ENCODE peak calls at places on chromosome 7, in eight cellular contexts. I is ascending aorta; G is sigmoid colon; Z is CD4-positive, alpha-beta T cell; K is PC-3; N is heart left ventricle; H is glutamatergic neuron; B is RWPE1. C is an unnamed sample.

GRCh38 chr7:94174956-94175355 is 170.8 kb upstream of the BET1 start:
- DNase-seq in I (no peak), G (no peak), Z (no peak), K (no peak), N (no peak), H (no peak), B (no peak), C (no peak)

GRCh38 chr7:37713613-37714012 is 30.0 kb downstream of the GPR141 start:
- DNase-seq in I (no peak), G (no peak), Z (no peak), K (no peak), N (no peak), H (no peak), B (no peak), C (no peak)

GRCh38 chr7:104252409-104253134 is 44.8 kb upstream of the ORC5 start:
- DNase-seq in I (no peak), G (no peak), Z (no peak), K (peak; percentile 25), N (no peak), H (no peak), B (no peak), C (no peak)

GRCh38 chr7:150941983-150942590 is 36.0 kb downstream of the KCNH2 start:
- DNase-seq in I (peak; percentile 56), G (peak; percentile 83), Z (peak; percentile 53), K (peak; percentile 4), N (no peak), H (no peak), B (no peak), C (peak; percentile 89)

GRCh38 chr7:79652619-79653018 is 199.2 kb upstream of the MAGI2 start:
- DNase-seq in I (no peak), G (no peak), Z (no peak), K (no peak), N (no peak), H (no peak), B (no peak), C (no peak)

GRCh38 chr7:46900312-46901263 is 681.3 kb downstream of the TNS3 start:
- DNase-seq in I (no peak), G (no peak), Z (no peak), K (peak; percentile 3), N (no peak), H (no peak), B (no peak), C (no peak)

GRCh38 chr7:75866129-75866496 is 12.7 kb upstream of the RHBDD2 start:
- DNase-seq in I (no peak), G (no peak), Z (no peak), K (no peak), N (no peak), H (no peak), B (no peak), C (no peak)

GRCh38 chr7:71377062-71377461 is 245.1 kb downstream of the GALNT17 start:
- DNase-seq in I (no peak), G (no peak), Z (no peak), K (no peak), N (no peak), H (no peak), B (no peak), C (no peak)

GRCh38 chr7:43764039-43764789 is 5.7 kb downstream of the BLVRA start:
- DNase-seq in I (peak; percentile 73), G (peak; percentile 77), Z (peak; percentile 16), K (peak; percentile 57), N (no peak), H (no peak), B (peak; percentile 56), C (no peak)

GRCh38 chr7:128453836-128454804 is 1.6 kb upstream of the HILPDA start:
- DNase-seq in I (peak; percentile 94), G (peak; percentile 97), Z (no peak), K (no peak), N (peak; percentile 91), H (peak; percentile 71), B (no peak), C (no peak)

GRCh38 chr7:17362439-17363095 is 64.1 kb downstream of the AHR start:
- DNase-seq in I (no peak), G (no peak), Z (no peak), K (no peak), N (no peak), H (no peak), B (no peak), C (no peak)

GRCh38 chr7:90955641-90956207 is 308.5 kb upstream of the FZD1 start:
- DNase-seq in I (no peak), G (no peak), Z (no peak), K (no peak), N (no peak), H (no peak), B (no peak), C (no peak)

GRCh38 chr7:90958669-90959068 is 305.6 kb upstream of the FZD1 start:
- DNase-seq in I (no peak), G (no peak), Z (no peak), K (no peak), N (no peak), H (no peak), B (no peak), C (no peak)

GRCh38 chr7:90952649-90952991 is 311.6 kb upstream of the FZD1 start:
- DNase-seq in I (no peak), G (no peak), Z (no peak), K (no peak), N (no peak), H (no peak), B (no peak), C (no peak)

GRCh38 chr7:90961037-90961725 is 303.1 kb upstream of the FZD1 start:
- DNase-seq in I (no peak), G (no peak), Z (no peak), K (peak; percentile 13), N (no peak), H (no peak), B (no peak), C (no peak)

GRCh38 chr7:90957883-90958282 is 306.4 kb upstream of the FZD1 start:
- DNase-seq in I (no peak), G (no peak), Z (no peak), K (no peak), N (no peak), H (no peak), B (no peak), C (no peak)
- TF ChIP-seq CTCF in I (no peak), G (no peak), Z (no peak), K (no peak), N (no peak), H (no peak), B (no peak), C (no peak)

GRCh38 chr7:152030561-152030960 is 5.1 kb downstream of the GALNT11 start:
- DNase-seq in I (no peak), G (no peak), Z (no peak), K (no peak), N (no peak), H (no peak), B (no peak), C (no peak)

GRCh38 chr7:152025077-152025936 is at the start of gene GALNT11:
- DNase-seq in I (peak; percentile 92), G (peak; percentile 93), Z (peak; percentile 78), K (peak; percentile 78), N (peak; percentile 94), H (peak; percentile 90), B (peak; percentile 73), C (peak; percentile 90)

GRCh38 chr7:152025937-152026890 is 740 bp downstream of the GALNT11 start:
- DNase-seq in I (no peak), G (no peak), Z (no peak), K (no peak), N (no peak), H (no peak), B (no peak), C (no peak)
- TF ChIP-seq CTCF in I (no peak), G (peak; percentile 10), Z (no peak), K (no peak), N (no peak), H (peak; percentile 15), B (no peak), C (peak; percentile 66)

GRCh38 chr7:80835251-80835650 is 83.6 kb downstream of the SEMA3C start:
- DNase-seq in I (no peak), G (no peak), Z (no peak), K (no peak), N (no peak), H (no peak), B (no peak), C (no peak)
- TF ChIP-seq CTCF in I (no peak), G (no peak), Z (no peak), K (no peak), N (no peak), H (no peak), B (no peak), C (no peak)

DNA sequence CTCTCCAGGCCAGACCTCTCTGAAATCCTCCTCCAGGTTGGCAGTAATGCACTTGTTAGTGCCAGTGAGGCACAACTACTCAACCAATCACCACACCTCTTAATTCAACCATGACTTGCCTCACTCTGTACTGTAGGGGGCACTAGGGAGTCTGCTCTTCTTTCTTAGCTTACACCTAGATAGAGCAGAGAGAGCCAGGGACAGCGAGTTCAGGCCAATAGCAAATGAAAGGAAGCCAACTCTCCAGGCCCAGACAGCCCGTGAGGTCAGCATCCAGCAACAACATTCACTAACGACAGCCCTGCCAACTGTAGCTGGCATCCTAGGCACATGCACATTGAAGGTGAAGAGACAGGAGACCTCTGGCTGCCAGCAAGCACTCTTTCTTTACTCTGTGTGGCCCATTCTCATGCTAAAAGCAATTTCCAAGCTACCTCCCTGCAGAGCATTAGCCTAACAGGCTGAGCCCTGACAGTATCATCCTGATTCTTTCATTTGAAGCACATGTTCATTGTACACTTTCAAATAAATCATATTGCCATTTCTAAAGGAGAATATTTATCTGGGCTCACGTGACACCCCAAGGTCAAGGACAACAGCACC is 136.3 kb downstream of the DPY19L1 start:
- DNase-seq in I (no peak), G (no peak), Z (no peak), K (no peak), N (no peak), H (no peak), B (no peak), C (no peak)
- TF ChIP-seq CTCF in I (no peak), G (no peak), Z (no peak), K (peak; percentile 39), N (peak; percentile 33), H (peak; percentile 30), B (no peak), C (peak; percentile 34)

GRCh38 chr7:22256702-22257101 is 100.3 kb downstream of the RAPGEF5 start:
- DNase-seq in I (no peak), G (no peak), Z (no peak), K (no peak), N (no peak), H (no peak), B (no peak), C (no peak)
- TF ChIP-seq CTCF in I (no peak), G (no peak), Z (no peak), K (peak; percentile 15), N (no peak), H (peak; percentile 25), B (no peak), C (peak; percentile 40)

DNA sequence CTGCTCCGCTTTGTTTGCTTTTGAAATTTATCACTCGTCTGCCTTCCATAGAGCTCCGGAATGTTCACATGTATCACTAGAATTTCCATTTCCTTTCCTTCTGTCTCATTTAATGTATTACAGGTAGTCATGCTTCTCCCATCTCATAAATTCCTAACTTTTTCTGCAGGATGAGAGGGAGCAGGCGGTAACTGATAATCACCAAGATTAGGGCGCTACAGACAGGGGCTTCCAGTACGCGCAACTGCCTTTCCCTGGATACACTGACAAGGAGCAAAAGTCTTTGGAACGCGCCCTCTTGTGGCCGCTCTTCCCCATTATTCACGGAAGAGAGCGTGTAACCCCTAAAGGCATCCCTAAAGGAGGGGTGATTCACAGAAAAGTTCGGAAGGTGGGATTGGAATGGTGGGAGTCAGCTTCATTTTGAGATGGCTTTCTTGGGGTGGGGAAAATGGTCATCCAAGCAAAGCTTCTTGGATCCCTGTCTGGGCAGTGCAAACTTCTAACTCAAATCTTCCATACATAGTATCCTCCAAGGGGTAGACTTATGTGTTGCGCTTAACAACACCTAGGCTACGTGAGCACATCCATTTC is 6.5 kb downstream of the INHBA start:
- DNase-seq in I (peak; percentile 91), G (peak; percentile 86), Z (no peak), K (peak; percentile 88), N (peak; percentile 78), H (peak; percentile 82), B (peak; percentile 59), C (no peak)
- TF ChIP-seq CTCF in I (peak; percentile 60), G (peak; percentile 68), Z (no peak), K (peak; percentile 90), N (peak; percentile 61), H (peak; percentile 85), B (peak; percentile 87), C (peak; percentile 98)